ENCODE peak calls at places on chromosomes 13 and 19, in seven cellular contexts. M is non-pigmented ciliary epithelial cell, I is uterus, J is cardiac fibroblast, X is colonic mucosa, A is foreskin melanocyte, U is AG09319. R is an unnamed sample.

GRCh38 chr19:10353793-10354391 is 14.5 kb upstream of the ICAM3 start:
- DNase-seq in U (no peak), X (no peak), M (no peak), A (no peak), J (peak), I (peak), R (peak)

GRCh38 chr13:72062566-72062965 is 195.6 kb upstream of the DACH1 start:
- DNase-seq in A (no peak), M (no peak), J (no peak), I (no peak), X (peak), U (no peak), R (no peak)

GRCh38 chr13:51839711-51840110 is 5.3 kb downstream of the TMEM272 start:
- DNase-seq in J (no peak), I (no peak), M (no peak), X (no peak), A (no peak), U (no peak), R (no peak)

GRCh38 chr19:53824134-53824611 is at the start of gene NLRP12:
- DNase-seq in U (no peak), X (no peak), I (no peak), A (no peak), M (no peak), J (no peak), R (no peak)

GRCh38 chr19:17405250-17406038 is at the start of gene BST2:
- DNase-seq in J (peak), A (no peak), M (no peak), I (peak), X (peak), U (no peak), R (peak)

GRCh38 chr19:35253316-35254286 is 4.8 kb downstream of the LSR start:
- DNase-seq in X (peak), U (no peak), M (no peak), A (no peak), J (no peak), I (no peak), R (no peak)

GRCh38 chr13:103663996-103664395 is 597.8 kb upstream of the SLC10A2 start:
- DNase-seq in M (no peak), A (no peak), J (no peak), I (no peak), U (no peak), X (no peak), R (no peak)

GRCh38 chr13:110371550-110372465 is 64.7 kb downstream of the COL4A2 start:
- DNase-seq in U (no peak), M (no peak), I (peak), X (no peak), J (peak), A (no peak), R (peak)

GRCh38 chr13:76854209-76854608 is 32.0 kb downstream of the KCTD12 start:
- DNase-seq in J (no peak), X (no peak), I (no peak), U (no peak), A (no peak), M (no peak), R (no peak)

R was measured in astrocyte of the spinal cord.